ENCODE peak calls at places on chromosomes 7 and 10, in ten cellular contexts. One of them, this sample, is unnamed.

GRCh38 chr10:131048595-131048994 is 262.9 kb downstream of the TCERG1L start:
- DNase-seq in ascending aorta: no peak
- DNase-seq in HEK293T: no peak
- DNase-seq in fibroblast of mammary gland: no peak
- DNase-seq in SW 1271: no peak
- DNase-seq in GDM1: no peak
- DNase-seq in testis: no peak
- DNase-seq in stimulated activated CD4-positive, alpha-beta T cell treated with anti-CD3 and anti-CD28 coated beads, Interleukin-1b, Interleukin-23, amount 100 ng/mL, for 4 hours: no peak
- DNase-seq in endothelial cell: no peak
- DNase-seq in COLO829: no peak
- DNase-seq in this sample: no peak

GRCh38 chr7:127447326-127447945 is 54.9 kb upstream of the ZNF800 start:
- DNase-seq in ascending aorta: no peak
- DNase-seq in HEK293T: peak
- DNase-seq in fibroblast of mammary gland: peak
- DNase-seq in SW 1271: peak
- DNase-seq in GDM1: peak
- DNase-seq in testis: peak
- DNase-seq in stimulated activated CD4-positive, alpha-beta T cell treated with anti-CD3 and anti-CD28 coated beads, Interleukin-1b, Interleukin-23, amount 100 ng/mL, for 4 hours: peak
- DNase-seq in endothelial cell: peak
- DNase-seq in COLO829: no peak
- DNase-seq in this sample: peak

GRCh38 chr7:55517936-55518689 is 54.2 kb downstream of the VOPP1 start:
- DNase-seq in ascending aorta: no peak
- DNase-seq in HEK293T: no peak
- DNase-seq in fibroblast of mammary gland: no peak
- DNase-seq in SW 1271: no peak
- DNase-seq in GDM1: no peak
- DNase-seq in testis: no peak
- DNase-seq in stimulated activated CD4-positive, alpha-beta T cell treated with anti-CD3 and anti-CD28 coated beads, Interleukin-1b, Interleukin-23, amount 100 ng/mL, for 4 hours: no peak
- DNase-seq in endothelial cell: no peak
- DNase-seq in COLO829: no peak
- DNase-seq in this sample: no peak

GRCh38 chr7:99036531-99037175 is 107.3 kb downstream of the SMURF1 start:
- DNase-seq in ascending aorta: no peak
- DNase-seq in HEK293T: peak
- DNase-seq in fibroblast of mammary gland: peak
- DNase-seq in SW 1271: peak
- DNase-seq in GDM1: no peak
- DNase-seq in testis: peak
- DNase-seq in stimulated activated CD4-positive, alpha-beta T cell treated with anti-CD3 and anti-CD28 coated beads, Interleukin-1b, Interleukin-23, amount 100 ng/mL, for 4 hours: no peak
- DNase-seq in endothelial cell: peak
- DNase-seq in COLO829: peak
- DNase-seq in this sample: no peak

GRCh38 chr7:106744507-106745180 is 83.7 kb upstream of the CCDC71L start:
- DNase-seq in ascending aorta: no peak
- DNase-seq in HEK293T: no peak
- DNase-seq in fibroblast of mammary gland: no peak
- DNase-seq in SW 1271: no peak
- DNase-seq in GDM1: no peak
- DNase-seq in testis: no peak
- DNase-seq in stimulated activated CD4-positive, alpha-beta T cell treated with anti-CD3 and anti-CD28 coated beads, Interleukin-1b, Interleukin-23, amount 100 ng/mL, for 4 hours: no peak
- DNase-seq in endothelial cell: no peak
- DNase-seq in COLO829: no peak
- DNase-seq in this sample: no peak

GRCh38 chr10:78972160-78972946 is 96.4 kb upstream of the ZMIZ1 start:
- DNase-seq in ascending aorta: peak
- DNase-seq in HEK293T: no peak
- DNase-seq in fibroblast of mammary gland: peak
- DNase-seq in SW 1271: peak
- DNase-seq in GDM1: no peak
- DNase-seq in testis: peak
- DNase-seq in stimulated activated CD4-positive, alpha-beta T cell treated with anti-CD3 and anti-CD28 coated beads, Interleukin-1b, Interleukin-23, amount 100 ng/mL, for 4 hours: no peak
- DNase-seq in endothelial cell: peak
- DNase-seq in COLO829: peak
- DNase-seq in this sample: peak

GRCh38 chr7:48090095-48090805 is 1.2 kb downstream of the UPP1 start:
- DNase-seq in ascending aorta: no peak
- DNase-seq in HEK293T: no peak
- DNase-seq in fibroblast of mammary gland: peak
- DNase-seq in SW 1271: no peak
- DNase-seq in GDM1: no peak
- DNase-seq in testis: peak
- DNase-seq in stimulated activated CD4-positive, alpha-beta T cell treated with anti-CD3 and anti-CD28 coated beads, Interleukin-1b, Interleukin-23, amount 100 ng/mL, for 4 hours: no peak
- DNase-seq in endothelial cell: peak
- DNase-seq in COLO829: no peak
- DNase-seq in this sample: no peak

GRCh38 chr7:121384159-121384745 is 11.9 kb downstream of the FAM3C start:
- DNase-seq in ascending aorta: no peak
- DNase-seq in HEK293T: no peak
- DNase-seq in fibroblast of mammary gland: no peak
- DNase-seq in SW 1271: no peak
- DNase-seq in GDM1: no peak
- DNase-seq in testis: no peak
- DNase-seq in stimulated activated CD4-positive, alpha-beta T cell treated with anti-CD3 and anti-CD28 coated beads, Interleukin-1b, Interleukin-23, amount 100 ng/mL, for 4 hours: no peak
- DNase-seq in endothelial cell: no peak
- DNase-seq in COLO829: no peak
- DNase-seq in this sample: no peak

GRCh38 chr10:78829570-78829969 is 239.2 kb upstream of the ZMIZ1 start:
- DNase-seq in ascending aorta: no peak
- DNase-seq in HEK293T: no peak
- DNase-seq in fibroblast of mammary gland: peak
- DNase-seq in SW 1271: no peak
- DNase-seq in GDM1: no peak
- DNase-seq in testis: no peak
- DNase-seq in stimulated activated CD4-positive, alpha-beta T cell treated with anti-CD3 and anti-CD28 coated beads, Interleukin-1b, Interleukin-23, amount 100 ng/mL, for 4 hours: no peak
- DNase-seq in endothelial cell: no peak
- DNase-seq in COLO829: no peak
- DNase-seq in this sample: no peak

GRCh38 chr7:158829342-158830210 is at the start of gene ESYT2:
- DNase-seq in ascending aorta: peak
- DNase-seq in HEK293T: peak
- DNase-seq in fibroblast of mammary gland: peak
- DNase-seq in SW 1271: peak
- DNase-seq in GDM1: peak
- DNase-seq in testis: peak
- DNase-seq in stimulated activated CD4-positive, alpha-beta T cell treated with anti-CD3 and anti-CD28 coated beads, Interleukin-1b, Interleukin-23, amount 100 ng/mL, for 4 hours: peak
- DNase-seq in endothelial cell: peak
- DNase-seq in COLO829: peak
- DNase-seq in this sample: peak

GRCh38 chr10:125057158-125058001 is 103.0 kb downstream of the CTBP2 start:
- DNase-seq in ascending aorta: peak
- DNase-seq in HEK293T: no peak
- DNase-seq in fibroblast of mammary gland: peak
- DNase-seq in SW 1271: no peak
- DNase-seq in GDM1: no peak
- DNase-seq in testis: peak
- DNase-seq in stimulated activated CD4-positive, alpha-beta T cell treated with anti-CD3 and anti-CD28 coated beads, Interleukin-1b, Interleukin-23, amount 100 ng/mL, for 4 hours: no peak
- DNase-seq in endothelial cell: peak
- DNase-seq in COLO829: peak
- DNase-seq in this sample: no peak

GRCh38 chr10:4704034-4704545 is 121.9 kb upstream of the AKR1E2 start:
- DNase-seq in ascending aorta: no peak
- DNase-seq in HEK293T: no peak
- DNase-seq in fibroblast of mammary gland: peak
- DNase-seq in SW 1271: peak
- DNase-seq in GDM1: no peak
- DNase-seq in testis: no peak
- DNase-seq in stimulated activated CD4-positive, alpha-beta T cell treated with anti-CD3 and anti-CD28 coated beads, Interleukin-1b, Interleukin-23, amount 100 ng/mL, for 4 hours: no peak
- DNase-seq in endothelial cell: no peak
- DNase-seq in COLO829: peak
- DNase-seq in this sample: peak

GRCh38 chr7:84547326-84547725 is 352.7 kb upstream of the SEMA3A start:
- DNase-seq in ascending aorta: no peak
- DNase-seq in HEK293T: no peak
- DNase-seq in fibroblast of mammary gland: no peak
- DNase-seq in SW 1271: no peak
- DNase-seq in GDM1: no peak
- DNase-seq in testis: no peak
- DNase-seq in stimulated activated CD4-positive, alpha-beta T cell treated with anti-CD3 and anti-CD28 coated beads, Interleukin-1b, Interleukin-23, amount 100 ng/mL, for 4 hours: no peak
- DNase-seq in endothelial cell: no peak
- DNase-seq in COLO829: no peak
- DNase-seq in this sample: no peak

GRCh38 chr10:128422221-128422620 is 296.0 kb upstream of the MKI67 start:
- DNase-seq in ascending aorta: no peak
- DNase-seq in HEK293T: no peak
- DNase-seq in fibroblast of mammary gland: no peak
- DNase-seq in SW 1271: no peak
- DNase-seq in GDM1: no peak
- DNase-seq in testis: no peak
- DNase-seq in stimulated activated CD4-positive, alpha-beta T cell treated with anti-CD3 and anti-CD28 coated beads, Interleukin-1b, Interleukin-23, amount 100 ng/mL, for 4 hours: no peak
- DNase-seq in endothelial cell: no peak
- DNase-seq in COLO829: no peak
- DNase-seq in this sample: no peak

GRCh38 chr10:33664070-33664469 is 329.6 kb upstream of the NRP1 start:
- DNase-seq in ascending aorta: no peak
- DNase-seq in HEK293T: no peak
- DNase-seq in fibroblast of mammary gland: peak
- DNase-seq in SW 1271: no peak
- DNase-seq in GDM1: no peak
- DNase-seq in testis: no peak
- DNase-seq in stimulated activated CD4-positive, alpha-beta T cell treated with anti-CD3 and anti-CD28 coated beads, Interleukin-1b, Interleukin-23, amount 100 ng/mL, for 4 hours: no peak
- DNase-seq in endothelial cell: no peak
- DNase-seq in COLO829: no peak
- DNase-seq in this sample: no peak

GRCh38 chr10:96271017-96271815 is at the start of gene BLNK:
- DNase-seq in ascending aorta: peak
- DNase-seq in HEK293T: peak
- DNase-seq in fibroblast of mammary gland: peak
- DNase-seq in SW 1271: no peak
- DNase-seq in GDM1: no peak
- DNase-seq in testis: peak
- DNase-seq in stimulated activated CD4-positive, alpha-beta T cell treated with anti-CD3 and anti-CD28 coated beads, Interleukin-1b, Interleukin-23, amount 100 ng/mL, for 4 hours: no peak
- DNase-seq in endothelial cell: no peak
- DNase-seq in COLO829: no peak
- DNase-seq in this sample: no peak

GRCh38 chr10:47406870-47407648 is 23.0 kb upstream of the ZNF488 start:
- DNase-seq in ascending aorta: no peak
- DNase-seq in HEK293T: no peak
- DNase-seq in fibroblast of mammary gland: peak
- DNase-seq in SW 1271: peak
- DNase-seq in GDM1: no peak
- DNase-seq in testis: no peak
- DNase-seq in stimulated activated CD4-positive, alpha-beta T cell treated with anti-CD3 and anti-CD28 coated beads, Interleukin-1b, Interleukin-23, amount 100 ng/mL, for 4 hours: no peak
- DNase-seq in endothelial cell: no peak
- DNase-seq in COLO829: no peak
- DNase-seq in this sample: peak

GRCh38 chr7:16982640-16983103 is 100.9 kb upstream of the AGR3 start:
- DNase-seq in ascending aorta: no peak
- DNase-seq in HEK293T: peak
- DNase-seq in fibroblast of mammary gland: peak
- DNase-seq in SW 1271: peak
- DNase-seq in GDM1: peak
- DNase-seq in testis: peak
- DNase-seq in stimulated activated CD4-positive, alpha-beta T cell treated with anti-CD3 and anti-CD28 coated beads, Interleukin-1b, Interleukin-23, amount 100 ng/mL, for 4 hours: no peak
- DNase-seq in endothelial cell: no peak
- DNase-seq in COLO829: peak
- DNase-seq in this sample: peak

GRCh38 chr7:152144557-152145245 is 119.2 kb downstream of the GALNT11 start:
- DNase-seq in ascending aorta: no peak
- DNase-seq in HEK293T: no peak
- DNase-seq in fibroblast of mammary gland: no peak
- DNase-seq in SW 1271: no peak
- DNase-seq in GDM1: no peak
- DNase-seq in testis: no peak
- DNase-seq in stimulated activated CD4-positive, alpha-beta T cell treated with anti-CD3 and anti-CD28 coated beads, Interleukin-1b, Interleukin-23, amount 100 ng/mL, for 4 hours: no peak
- DNase-seq in endothelial cell: no peak
- DNase-seq in COLO829: no peak
- DNase-seq in this sample: no peak

GRCh38 chr10:110286841-110287240 is 17.9 kb downstream of the SMNDC1 start:
- DNase-seq in ascending aorta: no peak
- DNase-seq in HEK293T: no peak
- DNase-seq in fibroblast of mammary gland: no peak
- DNase-seq in SW 1271: no peak
- DNase-seq in GDM1: no peak
- DNase-seq in testis: no peak
- DNase-seq in stimulated activated CD4-positive, alpha-beta T cell treated with anti-CD3 and anti-CD28 coated beads, Interleukin-1b, Interleukin-23, amount 100 ng/mL, for 4 hours: no peak
- DNase-seq in endothelial cell: no peak
- DNase-seq in COLO829: no peak
- DNase-seq in this sample: no peak

GRCh38 chr10:3975016-3975415 is 190.0 kb upstream of the KLF6 start:
- DNase-seq in ascending aorta: no peak
- DNase-seq in HEK293T: no peak
- DNase-seq in fibroblast of mammary gland: no peak
- DNase-seq in SW 1271: no peak
- DNase-seq in GDM1: no peak
- DNase-seq in testis: no peak
- DNase-seq in stimulated activated CD4-positive, alpha-beta T cell treated with anti-CD3 and anti-CD28 coated beads, Interleukin-1b, Interleukin-23, amount 100 ng/mL, for 4 hours: no peak
- DNase-seq in endothelial cell: peak
- DNase-seq in COLO829: no peak
- DNase-seq in this sample: no peak

GRCh38 chr10:784759-785538 is 95.5 kb upstream of the DIP2C start:
- DNase-seq in ascending aorta: no peak
- DNase-seq in HEK293T: peak
- DNase-seq in fibroblast of mammary gland: peak
- DNase-seq in SW 1271: no peak
- DNase-seq in GDM1: no peak
- DNase-seq in testis: peak
- DNase-seq in stimulated activated CD4-positive, alpha-beta T cell treated with anti-CD3 and anti-CD28 coated beads, Interleukin-1b, Interleukin-23, amount 100 ng/mL, for 4 hours: peak
- DNase-seq in endothelial cell: peak
- DNase-seq in COLO829: no peak
- DNase-seq in this sample: peak

GRCh38 chr10:3783313-3783689 is 1.7 kb downstream of the KLF6 start:
- DNase-seq in ascending aorta: no peak
- DNase-seq in HEK293T: peak
- DNase-seq in fibroblast of mammary gland: no peak
- DNase-seq in SW 1271: no peak
- DNase-seq in GDM1: no peak
- DNase-seq in testis: peak
- DNase-seq in stimulated activated CD4-positive, alpha-beta T cell treated with anti-CD3 and anti-CD28 coated beads, Interleukin-1b, Interleukin-23, amount 100 ng/mL, for 4 hours: no peak
- DNase-seq in endothelial cell: peak
- DNase-seq in COLO829: no peak
- DNase-seq in this sample: no peak

GRCh38 chr7:106752345-106752744 is 91.4 kb upstream of the CCDC71L start:
- DNase-seq in ascending aorta: no peak
- DNase-seq in HEK293T: no peak
- DNase-seq in fibroblast of mammary gland: no peak
- DNase-seq in SW 1271: no peak
- DNase-seq in GDM1: no peak
- DNase-seq in testis: no peak
- DNase-seq in stimulated activated CD4-positive, alpha-beta T cell treated with anti-CD3 and anti-CD28 coated beads, Interleukin-1b, Interleukin-23, amount 100 ng/mL, for 4 hours: no peak
- DNase-seq in endothelial cell: no peak
- DNase-seq in COLO829: no peak
- DNase-seq in this sample: no peak

GRCh38 chr7:105399043-105399725 is 10.5 kb upstream of the SRPK2 start:
- DNase-seq in ascending aorta: no peak
- DNase-seq in HEK293T: no peak
- DNase-seq in fibroblast of mammary gland: peak
- DNase-seq in SW 1271: peak
- DNase-seq in GDM1: no peak
- DNase-seq in testis: no peak
- DNase-seq in stimulated activated CD4-positive, alpha-beta T cell treated with anti-CD3 and anti-CD28 coated beads, Interleukin-1b, Interleukin-23, amount 100 ng/mL, for 4 hours: no peak
- DNase-seq in endothelial cell: no peak
- DNase-seq in COLO829: peak
- DNase-seq in this sample: no peak

GRCh38 chr7:1289681-1290261 is 57.1 kb downstream of the UNCX start:
- DNase-seq in ascending aorta: no peak
- DNase-seq in HEK293T: no peak
- DNase-seq in fibroblast of mammary gland: no peak
- DNase-seq in SW 1271: no peak
- DNase-seq in GDM1: no peak
- DNase-seq in testis: no peak
- DNase-seq in stimulated activated CD4-positive, alpha-beta T cell treated with anti-CD3 and anti-CD28 coated beads, Interleukin-1b, Interleukin-23, amount 100 ng/mL, for 4 hours: no peak
- DNase-seq in endothelial cell: no peak
- DNase-seq in COLO829: no peak
- DNase-seq in this sample: no peak

GRCh38 chr7:26630941-26631580 is 233.3 kb downstream of the SKAP2 start:
- DNase-seq in ascending aorta: no peak
- DNase-seq in HEK293T: no peak
- DNase-seq in fibroblast of mammary gland: no peak
- DNase-seq in SW 1271: no peak
- DNase-seq in GDM1: no peak
- DNase-seq in testis: no peak
- DNase-seq in stimulated activated CD4-positive, alpha-beta T cell treated with anti-CD3 and anti-CD28 coated beads, Interleukin-1b, Interleukin-23, amount 100 ng/mL, for 4 hours: no peak
- DNase-seq in endothelial cell: no peak
- DNase-seq in COLO829: no peak
- DNase-seq in this sample: no peak

GRCh38 chr7:24073651-24074420 is 210.2 kb upstream of the NPY start:
- DNase-seq in ascending aorta: no peak
- DNase-seq in HEK293T: no peak
- DNase-seq in fibroblast of mammary gland: no peak
- DNase-seq in SW 1271: no peak
- DNase-seq in GDM1: no peak
- DNase-seq in testis: no peak
- DNase-seq in stimulated activated CD4-positive, alpha-beta T cell treated with anti-CD3 and anti-CD28 coated beads, Interleukin-1b, Interleukin-23, amount 100 ng/mL, for 4 hours: no peak
- DNase-seq in endothelial cell: no peak
- DNase-seq in COLO829: no peak
- DNase-seq in this sample: no peak

This sample was measured in HCT116.